ENCODE peak calls at places on chromosomes 13 and 19, in five cellular contexts. B, W, L, I and Q are unnamed samples.

GRCh38 chr13:67136157-67136556 is 94.0 kb downstream of the PCDH9 start:
- DNase-seq in B (no peak), L (no peak), W (no peak), I (no peak), Q (no peak)

GRCh38 chr13:19959831-19960672 is 1.5 kb downstream of the ZMYM2 start:
- DNase-seq in L (peak; percentile 86), W (peak; percentile 50), I (peak; percentile 87), B (peak; percentile 62), Q (peak; percentile 92)

GRCh38 chr19:50607874-50608785 is 31.6 kb downstream of the SYT3 start:
- DNase-seq in W (no peak), B (no peak), I (peak; percentile 49), L (peak; percentile 72), Q (peak; percentile 11)

GRCh38 chr13:110392510-110393233 is 85.6 kb downstream of the COL4A2 start:
- DNase-seq in W (no peak), B (no peak), I (no peak), L (no peak), Q (no peak)

GRCh38 chr13:73056054-73056962 is 2.5 kb upstream of the KLF5 start:
- DNase-seq in L (no peak), I (no peak), W (no peak), B (no peak), Q (peak; percentile 69)

GRCh38 chr13:33676700-33677048 is 141.3 kb upstream of the RFC3 start:
- DNase-seq in I (peak; percentile 70), B (no peak), L (no peak), W (no peak), Q (peak; percentile 84)

GRCh38 chr13:29472317-29472961 is 123.0 kb downstream of the SLC7A1 start:
- DNase-seq in B (no peak), I (peak; percentile 46), L (peak; percentile 6), W (no peak), Q (peak; percentile 51)

GRCh38 chr13:36998624-36999041 is 507 bp downstream of the ALG5 start:
- DNase-seq in W (no peak), B (no peak), L (no peak), I (peak; percentile 35), Q (peak; percentile 7)

GRCh38 chr13:109780880-109781383 is 5.5 kb downstream of the IRS2 start:
- DNase-seq in L (no peak), B (no peak), I (no peak), W (no peak), Q (no peak)

GRCh38 chr13:94128430-94128829 is 351.1 kb downstream of the DCT start:
- DNase-seq in L (no peak), W (no peak), I (peak; percentile 19), B (peak; percentile 13), Q (no peak)

GRCh38 chr19:29812080-29812880 is 489 bp downstream of the CCNE1 start:
- DNase-seq in B (no peak), L (peak; percentile 13), I (peak; percentile 33), W (no peak), Q (no peak)

GRCh38 chr19:48301886-48302599 is 23.3 kb upstream of the EMP3 start:
- DNase-seq in B (no peak), W (no peak), I (no peak), L (no peak), Q (no peak)

GRCh38 chr19:39145180-39145953 is 19.8 kb downstream of the PAK4 start:
- DNase-seq in L (no peak), B (no peak), W (no peak), I (peak; percentile 61), Q (no peak)

GRCh38 chr13:76516013-76516412 is 370.2 kb downstream of the KCTD12 start:
- DNase-seq in B (no peak), L (no peak), I (no peak), W (no peak), Q (no peak)

GRCh38 chr13:87444135-87444534 is 227.0 kb upstream of the SLITRK5 start:
- DNase-seq in B (no peak), L (no peak), W (no peak), I (no peak), Q (no peak)

GRCh38 chr13:66618702-66619101 is 611.4 kb downstream of the PCDH9 start:
- DNase-seq in L (no peak), B (no peak), W (no peak), I (no peak), Q (no peak)

GRCh38 chr19:23547156-23547555 is 139.9 kb downstream of the ZNF675 start:
- DNase-seq in W (no peak), B (no peak), L (no peak), I (no peak), Q (no peak)

GRCh38 chr19:55670280-55671053 is 4.6 kb upstream of the EPN1 start:
- DNase-seq in L (no peak), I (no peak), B (no peak), W (no peak), Q (no peak)

GRCh38 chr19:38206006-38206745 is 17.8 kb downstream of the DPF1 start:
- DNase-seq in B (no peak), L (no peak), W (no peak), I (no peak), Q (no peak)

GRCh38 chr19:53102186-53102585 is 1.0 kb downstream of the ZNF160 start:
- DNase-seq in I (no peak), W (no peak), B (no peak), L (no peak), Q (no peak)

GRCh38 chr19:17209126-17210036 is 5.8 kb upstream of the USE1 start:
- DNase-seq in I (peak; percentile 39), B (no peak), L (no peak), W (no peak), Q (no peak)

GRCh38 chr13:19927117-19927734 is 31.3 kb upstream of the ZMYM2 start:
- DNase-seq in I (no peak), L (peak; percentile 17), B (no peak), W (no peak), Q (peak; percentile 40)

GRCh38 chr19:17243340-17243853 is 2.3 kb downstream of the NR2F6 start:
- DNase-seq in L (no peak), W (no peak), I (peak; percentile 64), B (no peak), Q (peak; percentile 72)

GRCh38 chr13:99892189-99892588 is 79.4 kb downstream of the ZIC5 start:
- DNase-seq in L (no peak), W (no peak), I (no peak), B (no peak), Q (no peak)

GRCh38 chr13:60448907-60449510 is 52.0 kb downstream of the TDRD3 start:
- DNase-seq in L (no peak), I (peak; percentile 29), W (peak; percentile 7), B (no peak), Q (peak; percentile 58)

GRCh38 chr13:52047463-52047862 is 23.0 kb downstream of the UTP14C start:
- DNase-seq in W (no peak), B (no peak), I (no peak), L (no peak), Q (no peak)

GRCh38 chr19:42120276-42121010 is 11.8 kb downstream of the POU2F2 start:
- DNase-seq in W (no peak), I (no peak), B (no peak), L (no peak), Q (no peak)

GRCh38 chr19:42123765-42124164 is 8.5 kb downstream of the POU2F2 start:
- DNase-seq in I (no peak), W (no peak), B (no peak), L (no peak), Q (no peak)

GRCh38 chr19:42121666-42122069 is 10.6 kb downstream of the POU2F2 start:
- DNase-seq in I (peak; percentile 43), W (peak; percentile 88), B (no peak), L (peak; percentile 41), Q (no peak)

GRCh38 chr19:42122691-42123607 is 9.3 kb downstream of the POU2F2 start:
- DNase-seq in B (no peak), W (no peak), I (no peak), L (no peak), Q (no peak)

GRCh38 chr19:42121036-42121621 is 11.1 kb downstream of the POU2F2 start:
- DNase-seq in I (no peak), L (no peak), W (no peak), B (no peak), Q (no peak)
- H3K4me1 ChIP-seq in I (no peaks in the 10 kb centered on the region), L (peaks cover 48% of the 10 kb centered on the region), W (peaks cover 24% of the 10 kb centered on the region), B (peaks cover 10% of the 10 kb centered on the region), Q (peaks cover 4% of the 10 kb centered on the region)

DNA sequence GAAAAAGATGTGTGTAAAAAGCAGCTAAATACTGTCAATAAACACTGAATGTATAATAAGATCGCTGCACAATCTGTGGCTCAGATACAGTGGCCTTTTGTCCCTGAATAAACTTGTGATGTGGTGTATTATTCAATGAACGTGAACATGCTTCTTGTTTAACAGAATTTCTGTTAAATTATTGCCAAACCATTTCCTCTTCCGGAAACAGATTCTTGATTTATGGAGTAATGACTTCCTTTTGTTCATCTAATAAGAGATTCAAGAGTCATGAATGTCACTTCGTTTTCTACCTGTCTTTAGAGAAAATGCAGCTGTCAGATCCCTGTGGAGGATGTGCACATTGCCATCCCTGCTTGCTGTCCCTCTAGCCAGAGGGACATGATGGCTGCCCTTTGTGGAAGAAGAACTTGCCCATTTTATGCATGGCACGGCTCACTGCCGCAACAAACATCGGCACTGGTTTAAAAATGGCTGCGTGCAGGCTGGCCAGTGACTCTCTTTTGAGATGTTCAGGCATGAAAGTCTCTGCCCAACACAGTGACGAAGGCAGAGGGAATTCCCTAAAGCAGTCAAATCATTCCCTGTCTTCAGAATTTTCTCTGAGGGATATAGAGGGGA is 3.1 kb upstream of the TNFSF13B start:
- DNase-seq in L (no peak), B (no peak), I (no peak), W (no peak), Q (no peak)
- H3K27ac ChIP-seq in L (no peak overlapping the region), B (no peak overlapping the region), I (peak overlapping the region; percentile 20), W (no peak overlapping the region), Q (no peak overlapping the region)

DNA sequence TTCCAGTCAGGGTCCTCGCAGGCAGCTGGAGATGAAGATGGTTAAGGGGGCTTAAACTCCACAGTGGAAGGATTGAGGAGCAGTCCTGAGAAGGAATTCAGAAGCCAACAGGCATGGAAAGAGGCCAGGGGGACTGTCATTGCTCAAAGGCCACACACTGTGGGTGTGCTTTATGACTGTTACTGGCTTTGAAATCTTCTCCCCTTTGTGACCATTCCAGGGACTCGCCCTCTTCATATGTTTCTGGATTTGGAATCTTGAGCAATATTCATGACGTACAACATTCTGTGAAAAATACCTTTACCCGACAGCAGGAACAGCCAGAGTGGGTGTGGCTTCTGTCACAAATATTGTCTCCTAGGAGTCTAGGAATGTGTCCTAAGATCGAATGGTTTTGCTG is 16.6 kb downstream of the CEACAM7 start:
- DNase-seq in I (peak; percentile 64), W (no peak), L (no peak), B (no peak), Q (no peak)
- H3K4me3 ChIP-seq in I (no peak overlapping the region), W (no peak overlapping the region), L (no peak overlapping the region), B (no peak overlapping the region), Q (no peak overlapping the region)

DNA sequence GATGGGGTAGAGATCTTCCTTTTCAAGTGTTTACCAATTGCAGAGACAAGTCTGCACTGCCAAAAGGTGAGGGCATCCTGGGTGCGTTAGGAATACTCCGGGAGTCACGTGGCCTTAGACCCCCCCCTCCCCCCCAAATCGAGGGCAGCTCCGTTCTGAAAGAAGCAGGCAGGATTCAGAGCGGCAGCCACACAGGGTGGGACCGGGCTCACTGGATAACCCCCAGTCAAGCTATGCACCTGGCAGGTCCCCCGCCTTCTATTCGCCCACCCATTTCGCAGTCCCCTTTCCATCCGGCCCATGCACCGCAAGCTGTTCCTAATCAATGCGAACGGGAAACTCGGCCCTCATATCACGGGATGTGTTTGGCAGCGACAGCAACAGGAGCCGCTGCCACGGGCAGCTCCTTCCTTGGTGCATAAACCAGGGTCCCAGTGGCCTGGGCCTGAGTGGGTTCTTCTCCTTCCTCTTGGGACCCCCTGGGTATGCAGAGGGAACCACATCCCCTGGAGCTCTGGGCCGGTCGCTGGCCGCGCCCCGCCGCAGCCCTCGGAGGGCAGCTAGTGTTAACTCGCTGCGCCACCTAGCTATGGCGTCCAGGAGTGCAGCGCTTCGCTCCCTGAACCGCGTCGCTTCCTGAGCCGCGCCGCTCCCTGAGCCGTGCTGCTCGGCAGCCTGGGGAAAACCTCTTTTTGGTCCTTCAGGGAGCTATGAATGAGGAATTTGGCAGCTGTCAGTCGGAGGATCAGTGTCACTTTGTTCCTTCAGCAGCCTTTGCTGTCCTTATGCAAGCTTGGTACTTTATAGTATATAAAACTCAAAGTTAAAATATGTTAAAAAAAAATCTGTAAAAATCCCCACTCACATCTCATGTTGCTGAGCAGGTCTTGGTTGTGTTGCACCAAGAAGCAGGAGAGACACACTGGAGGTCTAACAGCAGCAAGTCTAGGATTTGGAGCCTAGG is 41.4 kb downstream of the LYL1 start:
- DNase-seq in W (no peak), I (peak; percentile 92), B (peak; percentile 85), L (peak; percentile 68), Q (peak; percentile 78)
- H3K4me1 ChIP-seq in W (peaks cover 31% of the 10 kb centered on the region), I (peaks cover 17% of the 10 kb centered on the region), B (peaks cover 100% of the 10 kb centered on the region), L (peaks cover 16% of the 10 kb centered on the region), Q (peaks cover 11% of the 10 kb centered on the region)